ENCODE peak calls at places on chromosomes 7 and 10, in four cellular contexts. One of them, this sample, is unnamed.

GRCh38 chr7:135774284-135774683 is 25.7 kb upstream of the FAM180A start:
- DNase-seq in GM12878: no peak
- DNase-seq in GM12891: no peak
- DNase-seq in K562: no peak
- DNase-seq in this sample: no peak

GRCh38 chr7:45888185-45888992 is at the start of gene IGFBP1:
- DNase-seq in GM12878: no peak
- DNase-seq in K562: no peak
- DNase-seq in GM12891: no peak
- DNase-seq in this sample: no peak

GRCh38 chr7:55224810-55225209 is 140.3 kb upstream of the LANCL2 start:
- DNase-seq in K562: no peak
- DNase-seq in GM12891: no peak
- DNase-seq in GM12878: no peak
- DNase-seq in this sample: no peak

GRCh38 chr7:118184392-118184899 is 482 bp downstream of the LSM8 start:
- DNase-seq in GM12878: no peak
- DNase-seq in GM12891: no peak
- DNase-seq in K562: no peak
- DNase-seq in this sample: no peak

GRCh38 chr7:139450851-139451250 is 32.6 kb downstream of the KLRG2 start:
- DNase-seq in K562: no peak
- DNase-seq in GM12891: no peak
- DNase-seq in GM12878: no peak
- DNase-seq in this sample: no peak

GRCh38 chr10:122441961-122442360 is 12.5 kb upstream of the ARMS2 start:
- DNase-seq in GM12891: no peak
- DNase-seq in GM12878: no peak
- DNase-seq in K562: no peak
- DNase-seq in this sample: no peak

GRCh38 chr7:108384721-108385483 is 71.3 kb downstream of the NRCAM start:
- DNase-seq in GM12878: no peak
- DNase-seq in GM12891: no peak
- DNase-seq in K562: no peak
- DNase-seq in this sample: no peak

GRCh38 chr7:19009241-19009935 is 108.0 kb downstream of the TWIST1 start:
- DNase-seq in GM12891: no peak
- DNase-seq in K562: no peak
- DNase-seq in GM12878: no peak
- DNase-seq in this sample: no peak

GRCh38 chr7:114949227-114949626 is 27.3 kb downstream of the MDFIC start:
- DNase-seq in GM12891: no peak
- DNase-seq in K562: no peak
- DNase-seq in GM12878: no peak
- DNase-seq in this sample: no peak

GRCh38 chr7:107446988-107447387 is 22.9 kb upstream of the GPR22 start:
- DNase-seq in GM12878: no peak
- DNase-seq in GM12891: no peak
- DNase-seq in K562: no peak
- DNase-seq in this sample: no peak

GRCh38 chr10:127337801-127338200 is 141.4 kb upstream of the INSYN2A start:
- DNase-seq in GM12891: no peak
- DNase-seq in K562: no peak
- DNase-seq in GM12878: no peak
- DNase-seq in this sample: no peak

GRCh38 chr10:62327897-62328296 is 46.3 kb upstream of the ZNF365 start:
- DNase-seq in GM12878: no peak
- DNase-seq in K562: no peak
- DNase-seq in GM12891: no peak
- DNase-seq in this sample: no peak

GRCh38 chr10:14757394-14757793 is 17.3 kb downstream of the FAM107B start:
- DNase-seq in GM12891: no peak
- DNase-seq in K562: no peak
- DNase-seq in GM12878: no peak
- DNase-seq in this sample: peak; percentile 35

GRCh38 chr7:140534743-140535142 is 55.4 kb upstream of the MKRN1 start:
- DNase-seq in GM12891: no peak
- DNase-seq in GM12878: no peak
- DNase-seq in K562: no peak
- DNase-seq in this sample: no peak

GRCh38 chr10:9253121-9253520 is 1198.6 kb downstream of the GATA3 start:
- DNase-seq in K562: no peak
- DNase-seq in GM12891: no peak
- DNase-seq in GM12878: no peak
- DNase-seq in this sample: no peak

GRCh38 chr7:41979834-41980307 is 257.1 kb downstream of the GLI3 start:
- DNase-seq in K562: peak; percentile 14
- DNase-seq in GM12891: no peak
- DNase-seq in GM12878: no peak
- DNase-seq in this sample: no peak

GRCh38 chr7:110317699-110318265 is 773.1 kb upstream of the LRRN3 start:
- DNase-seq in GM12891: no peak
- DNase-seq in K562: no peak
- DNase-seq in GM12878: no peak
- DNase-seq in this sample: no peak

GRCh38 chr7:113099284-113099919 is 12.8 kb upstream of the GPR85 start:
- DNase-seq in K562: no peak
- DNase-seq in GM12878: no peak
- DNase-seq in GM12891: no peak
- DNase-seq in this sample: no peak

GRCh38 chr7:240887-241421 is 48.6 kb downstream of the FAM20C start:
- DNase-seq in GM12878: no peak
- DNase-seq in K562: no peak
- DNase-seq in GM12891: no peak
- DNase-seq in this sample: no peak

GRCh38 chr10:68499544-68499943 is 27.8 kb upstream of the DNA2 start:
- DNase-seq in GM12891: no peak
- DNase-seq in K562: no peak
- DNase-seq in GM12878: no peak
- DNase-seq in this sample: no peak

GRCh38 chr10:124032982-124033886 is 60.2 kb downstream of the CHST15 start:
- DNase-seq in GM12891: no peak
- DNase-seq in GM12878: no peak
- DNase-seq in K562: peak; percentile 6
- DNase-seq in this sample: no peak

GRCh38 chr10:30058570-30059132 is 735 bp downstream of the JCAD start:
- DNase-seq in GM12878: no peak
- DNase-seq in GM12891: no peak
- DNase-seq in K562: no peak
- DNase-seq in this sample: no peak

GRCh38 chr10:121668336-121669009 is 70.2 kb upstream of the FGFR2 start:
- DNase-seq in K562: no peak
- DNase-seq in GM12878: no peak
- DNase-seq in GM12891: no peak
- DNase-seq in this sample: no peak

GRCh38 chr10:69874464-69874863 is 72.8 kb downstream of the COL13A1 start:
- DNase-seq in GM12891: no peak
- DNase-seq in K562: no peak
- DNase-seq in GM12878: no peak
- DNase-seq in this sample: no peak

GRCh38 chr7:40072268-40072667 is 62.2 kb downstream of the MPLKIP start:
- DNase-seq in K562: no peak
- DNase-seq in GM12878: no peak
- DNase-seq in GM12891: no peak
- DNase-seq in this sample: no peak

GRCh38 chr10:129912161-129912917 is 51.7 kb downstream of the EBF3 start:
- DNase-seq in GM12878: no peak
- DNase-seq in GM12891: no peak
- DNase-seq in K562: no peak
- DNase-seq in this sample: no peak

GRCh38 chr7:51229106-51229537 is 87.5 kb downstream of the COBL start:
- DNase-seq in K562: no peak
- DNase-seq in GM12891: no peak
- DNase-seq in GM12878: no peak
- DNase-seq in this sample: no peak

GRCh38 chr7:151847681-151848081 is 29.2 kb downstream of the PRKAG2 start:
- DNase-seq in GM12878: no peak
- DNase-seq in GM12891: no peak
- DNase-seq in K562: no peak
- DNase-seq in this sample: no peak

GRCh38 chr7:28926871-28927597 is 31.1 kb downstream of the TRIL start:
- DNase-seq in K562: peak; percentile 70
- DNase-seq in GM12891: peak; percentile 36
- DNase-seq in GM12878: peak; percentile 16
- DNase-seq in this sample: peak; percentile 51

GRCh38 chr7:121331048-121331447 is 2.2 kb downstream of the WNT16 start:
- DNase-seq in GM12878: no peak
- DNase-seq in K562: no peak
- DNase-seq in GM12891: no peak
- DNase-seq in this sample: no peak

GRCh38 chr10:97039538-97040247 is 146.1 kb downstream of the SLIT1 start:
- DNase-seq in GM12891: no peak
- DNase-seq in GM12878: no peak
- DNase-seq in K562: no peak
- DNase-seq in this sample: peak; percentile 28

GRCh38 chr10:44575601-44576380 is 190.9 kb upstream of the CXCL12 start:
- DNase-seq in GM12891: no peak
- DNase-seq in K562: no peak
- DNase-seq in GM12878: no peak
- DNase-seq in this sample: no peak

GRCh38 chr10:12466701-12467100 is 117.4 kb downstream of the CAMK1D start:
- DNase-seq in GM12891: no peak
- DNase-seq in K562: no peak
- DNase-seq in GM12878: no peak
- DNase-seq in this sample: no peak

GRCh38 chr7:8274589-8274988 is 12.6 kb upstream of the ICA1 start:
- DNase-seq in K562: no peak
- DNase-seq in GM12891: no peak
- DNase-seq in GM12878: no peak
- DNase-seq in this sample: no peak

GRCh38 chr10:77849039-77849664 is 77.4 kb downstream of the DLG5 start:
- DNase-seq in GM12891: no peak
- DNase-seq in K562: peak; percentile 90
- DNase-seq in GM12878: no peak
- DNase-seq in this sample: no peak

GRCh38 chr7:16270844-16271243 is 150.5 kb downstream of the CRPPA start:
- DNase-seq in GM12891: no peak
- DNase-seq in K562: no peak
- DNase-seq in GM12878: no peak
- DNase-seq in this sample: no peak

GRCh38 chr7:136741941-136742340 is 126.5 kb upstream of the CHRM2 start:
- DNase-seq in GM12891: no peak
- DNase-seq in GM12878: no peak
- DNase-seq in K562: no peak
- DNase-seq in this sample: no peak

DNA sequence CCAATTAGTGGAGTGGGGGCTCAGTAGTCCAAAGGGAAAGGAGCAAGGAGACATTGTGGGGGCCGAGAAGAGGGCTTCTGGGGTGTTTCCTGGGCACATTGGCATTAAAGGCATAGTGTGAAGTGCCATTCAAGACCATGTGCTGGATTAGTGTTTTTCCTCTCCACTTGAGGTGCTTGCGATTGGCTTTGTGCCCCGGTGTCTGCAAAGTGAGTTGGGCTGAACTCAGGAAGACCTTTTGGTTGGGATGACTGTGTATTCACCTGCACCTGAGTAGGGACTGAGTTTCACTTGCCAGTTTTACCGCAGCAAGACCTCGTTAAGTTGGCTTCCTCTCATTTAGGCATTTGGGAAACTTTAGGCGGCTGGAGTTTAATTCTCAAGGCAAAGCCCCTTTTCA is 73.0 kb downstream of the TCF7L2 start:
- DNase-seq in K562: no peak
- DNase-seq in GM12891: no peak
- DNase-seq in GM12878: no peak
- DNase-seq in this sample: no peak
- TF ChIP-seq SPI1 in K562: no peak
- TF ChIP-seq SPI1 in GM12891: no peak
- TF ChIP-seq SPI1 in GM12878: no peak
- TF ChIP-seq SPI1 in this sample: no peak

GRCh38 chr7:80916770-80917681 is 1.8 kb downstream of the SEMA3C start:
- DNase-seq in GM12891: no peak
- DNase-seq in K562: no peak
- DNase-seq in GM12878: no peak
- DNase-seq in this sample: no peak
- TF ChIP-seq SPI1 in GM12891: no peak
- TF ChIP-seq SPI1 in K562: no peak
- TF ChIP-seq SPI1 in GM12878: no peak
- TF ChIP-seq SPI1 in this sample: no peak

DNA sequence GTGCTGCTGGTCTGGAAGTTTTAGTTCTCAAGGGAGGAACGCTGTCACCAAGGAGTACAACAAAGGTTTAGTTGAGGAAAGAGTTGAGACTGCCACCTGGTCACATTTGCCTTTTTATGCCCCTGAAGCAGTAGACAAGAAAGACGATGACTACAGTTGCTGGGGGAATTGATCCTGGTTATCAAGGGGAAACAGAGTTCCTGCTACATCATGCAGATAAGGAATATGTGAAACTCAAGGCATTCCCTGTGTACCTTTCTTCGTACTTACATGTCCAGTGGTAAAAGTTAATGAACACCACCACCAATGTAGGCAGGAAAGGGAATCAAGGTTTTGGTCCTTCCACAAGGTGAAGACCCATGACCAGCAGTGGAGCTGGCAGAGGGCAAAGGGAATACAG is 31.8 kb downstream of the SLC35B4 start:
- DNase-seq in K562: peak; percentile 53
- DNase-seq in GM12891: no peak
- DNase-seq in GM12878: no peak
- DNase-seq in this sample: no peak
- TF ChIP-seq SPI1 in K562: no peak
- TF ChIP-seq SPI1 in GM12891: no peak
- TF ChIP-seq SPI1 in GM12878: no peak
- TF ChIP-seq SPI1 in this sample: no peak

GRCh38 chr7:79828866-79829265 is 305.8 kb upstream of the GNAI1 start:
- DNase-seq in GM12891: no peak
- DNase-seq in K562: no peak
- DNase-seq in GM12878: no peak
- DNase-seq in this sample: no peak

GRCh38 chr7:79822620-79823240 is 311.9 kb upstream of the GNAI1 start:
- DNase-seq in GM12878: no peak
- DNase-seq in GM12891: no peak
- DNase-seq in K562: no peak
- DNase-seq in this sample: no peak

GRCh38 chr7:79820387-79820786 is 314.2 kb upstream of the GNAI1 start:
- DNase-seq in K562: no peak
- DNase-seq in GM12891: no peak
- DNase-seq in GM12878: no peak
- DNase-seq in this sample: no peak

DNA sequence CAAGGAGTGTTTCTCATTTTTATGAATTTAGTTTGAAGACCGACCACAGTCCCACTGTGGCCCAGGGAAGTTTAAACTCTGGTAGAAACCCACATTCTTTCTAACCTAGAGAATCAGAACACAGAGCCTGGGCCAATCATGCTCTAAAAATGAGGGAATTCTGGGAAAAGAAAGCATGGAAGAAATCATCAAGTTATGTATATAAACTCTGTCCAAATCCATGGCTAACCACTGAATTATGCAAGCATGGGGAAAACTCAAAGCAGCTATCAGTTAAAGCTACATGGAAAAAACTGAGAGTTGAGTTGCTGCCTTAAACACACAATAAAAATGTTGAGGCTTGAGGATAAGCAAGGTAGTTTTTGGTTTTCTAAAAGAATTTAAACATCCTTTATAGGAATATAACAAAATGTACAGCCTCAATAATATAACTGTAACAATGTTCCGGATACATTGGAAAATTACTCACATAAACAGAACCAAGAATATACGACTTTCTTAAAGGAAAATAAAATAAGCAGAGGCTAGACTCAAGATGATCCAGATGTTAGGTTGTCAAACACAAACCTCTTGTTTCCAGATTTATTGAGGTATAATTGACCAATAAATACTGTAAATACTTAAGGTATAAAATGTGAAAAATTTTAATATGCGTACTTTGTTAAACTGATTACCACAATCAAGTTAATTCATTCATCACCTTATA is 311.2 kb upstream of the GNAI1 start:
- DNase-seq in K562: no peak
- DNase-seq in GM12878: no peak
- DNase-seq in GM12891: no peak
- DNase-seq in this sample: no peak
- TF ChIP-seq SPI1 in K562: no peak
- TF ChIP-seq SPI1 in GM12878: no peak
- TF ChIP-seq SPI1 in GM12891: no peak
- TF ChIP-seq SPI1 in this sample: no peak

This sample was measured in HL-60.